ENCODE peak calls at places on chromosomes 12 and 14, in ten cellular contexts. M is prostate gland; U is CD8-positive, alpha-beta memory T cell; Z is body of pancreas; K is heart right ventricle; T is IMR-90; V is fibroblast of lung; Y is Caco-2; P is WERI-Rb-1; A is Panc1. S is an unnamed sample. For H3K36me3, the result is how much of the 10 kb centered on the place peaks cover.

GRCh38 chr12:108826807-108827721 is 30.3 kb downstream of the SSH1 start:
- DNase-seq in Y (no peak), K (no peak), A (no peak), Z (no peak), U (no peak), T (peak), V (peak), P (peak), M (no peak), S (peak)

GRCh38 chr14:104424406-104425072 is 155.0 kb upstream of the C14orf180 start:
- DNase-seq in V (no peak), P (no peak), T (no peak), Z (no peak), U (no peak), K (peak), Y (no peak), A (no peak), M (no peak), S (no peak)

GRCh38 chr12:31651893-31652521 is 7.5 kb upstream of the ETFBKMT start:
- DNase-seq in P (peak), Y (no peak), V (no peak), Z (no peak), M (no peak), U (no peak), K (no peak), A (no peak), T (no peak), S (no peak)

GRCh38 chr12:85277900-85278597 is 2.0 kb upstream of the ALX1 start:
- DNase-seq in Z (peak), T (no peak), U (no peak), Y (no peak), M (no peak), P (no peak), A (no peak), V (peak), K (no peak), S (peak)

GRCh38 chr12:6374028-6374780 is 1.2 kb downstream of the SCNN1A start:
- DNase-seq in K (no peak), A (no peak), V (no peak), U (no peak), P (no peak), Y (peak), Z (no peak), M (no peak), T (no peak), S (peak)

GRCh38 chr12:81294325-81295190 is 216.7 kb downstream of the ACSS3 start:
- DNase-seq in T (no peak), A (no peak), V (peak), U (no peak), Y (no peak), K (no peak), P (no peak), M (no peak), Z (no peak), S (no peak)

GRCh38 chr12:40054554-40055226 is 51.2 kb downstream of the SLC2A13 start:
- DNase-seq in P (no peak), A (no peak), U (no peak), Y (no peak), K (no peak), V (peak), M (no peak), Z (no peak), T (peak), S (no peak)

GRCh38 chr14:99735189-99736135 is 51.4 kb downstream of the CYP46A1 start:
- DNase-seq in Y (peak), P (peak), U (no peak), M (no peak), V (no peak), K (no peak), T (no peak), Z (peak), A (no peak), S (peak)

GRCh38 chr14:23492618-23493272 is 23.2 kb downstream of the NGDN start:
- DNase-seq in A (no peak), M (no peak), Y (no peak), T (peak), U (no peak), Z (no peak), V (no peak), P (no peak), K (no peak), S (no peak)

GRCh38 chr12:2677142-2677880 is 117.5 kb upstream of the FKBP4 start:
- DNase-seq in U (no peak), P (no peak), A (no peak), T (no peak), K (no peak), V (no peak), M (no peak), Z (no peak), Y (peak), S (no peak)

GRCh38 chr12:105072888-105073488 is 11.3 kb downstream of the ALDH1L2 start:
- DNase-seq in Y (no peak), Z (no peak), M (no peak), V (no peak), K (no peak), P (no peak), A (no peak), T (no peak), U (no peak), S (no peak)

GRCh38 chr12:19129486-19130223 is at the start of gene PLEKHA5:
- DNase-seq in M (peak), K (peak), A (no peak), Y (peak), T (peak), U (peak), V (peak), P (peak), Z (peak), S (peak)

GRCh38 chr14:99263564-99264330 is 8.2 kb downstream of the BCL11B start:
- DNase-seq in Y (no peak), A (no peak), P (no peak), K (no peak), M (no peak), U (no peak), V (no peak), T (no peak), Z (no peak), S (no peak)

GRCh38 chr12:209246-209645 is 4.7 kb downstream of the SLC6A12 start:
- DNase-seq in U (no peak), Z (no peak), A (no peak), P (no peak), Y (no peak), K (no peak), T (no peak), V (no peak), M (no peak), S (no peak)

GRCh38 chr14:89654998-89655397 is 238.0 kb upstream of the FOXN3 start:
- DNase-seq in Y (no peak), A (no peak), T (no peak), M (no peak), P (no peak), U (no peak), V (peak), Z (no peak), K (no peak), S (no peak)

GRCh38 chr12:122327014-122327413 is 60.7 kb upstream of the VPS33A start:
- DNase-seq in A (no peak), M (no peak), U (no peak), P (no peak), K (no peak), Y (no peak), V (no peak), Z (no peak), T (no peak), S (no peak)

GRCh38 chr12:122322501-122322900 is 56.2 kb upstream of the VPS33A start:
- DNase-seq in P (no peak), A (no peak), K (no peak), U (no peak), Y (no peak), Z (no peak), T (peak), V (peak), M (no peak), S (no peak)

GRCh38 chr12:122326597-122326996 is 60.3 kb upstream of the VPS33A start:
- DNase-seq in A (no peak), V (peak), K (no peak), Z (no peak), T (no peak), P (no peak), M (no peak), Y (no peak), U (no peak), S (no peak)

GRCh38 chr12:122323311-122324019 is 57.2 kb upstream of the VPS33A start:
- DNase-seq in M (no peak), T (no peak), P (no peak), U (no peak), A (no peak), K (no peak), V (no peak), Z (no peak), Y (no peak), S (no peak)

DNA sequence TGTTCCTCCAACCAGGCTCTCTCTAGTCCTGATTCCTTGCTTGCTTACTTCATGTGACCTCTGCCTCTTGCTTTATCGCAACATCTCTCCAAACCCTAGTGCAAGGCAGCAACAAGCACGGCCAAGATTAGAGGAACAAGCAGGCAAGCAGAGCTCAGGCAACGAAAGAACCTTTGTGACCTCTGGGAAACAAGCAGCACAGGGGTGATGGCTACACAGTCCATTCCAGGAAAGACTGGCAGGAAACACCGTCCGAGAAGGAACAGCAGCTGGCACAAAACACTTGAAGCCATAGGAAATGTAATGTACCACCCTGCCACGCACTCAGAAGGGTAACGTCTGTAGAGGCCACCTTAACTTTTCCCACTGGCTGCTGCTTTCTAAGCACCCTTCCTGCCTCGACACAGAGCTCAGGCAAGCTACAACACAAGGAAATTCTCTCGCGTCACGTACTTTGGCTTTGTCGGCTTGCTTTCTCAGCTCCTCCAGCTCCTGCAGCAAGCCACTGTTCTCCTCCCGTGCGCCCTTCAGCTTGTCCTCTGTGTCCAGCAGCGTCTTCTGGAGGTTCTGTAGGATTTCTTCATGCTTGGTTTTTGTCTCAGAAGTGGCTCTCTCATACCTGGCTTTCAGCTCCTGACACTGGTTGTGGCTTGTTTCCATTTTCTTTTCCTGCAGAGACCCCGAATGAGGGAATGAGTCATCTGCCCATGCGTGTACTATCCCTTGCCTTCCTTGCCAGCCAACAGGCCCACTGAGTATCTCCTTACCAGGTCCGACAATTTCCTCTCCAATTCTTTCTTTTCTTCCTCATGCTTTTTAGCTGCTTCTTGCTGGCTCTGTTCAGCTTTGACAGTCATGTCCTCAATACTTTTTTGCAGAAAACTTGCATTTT is 61.4 kb upstream of the VPS33A start:
- DNase-seq in Y (no peak), V (no peak), U (no peak), Z (no peak), T (no peak), A (no peak), M (no peak), K (no peak), P (no peak), S (no peak)
- H3K36me3 ChIP-seq in Y (under half), V (under half), U (under half), Z (under half), T (under half), A (under half), M (under half), K (half or more), P (under half), S (half or more)

DNA sequence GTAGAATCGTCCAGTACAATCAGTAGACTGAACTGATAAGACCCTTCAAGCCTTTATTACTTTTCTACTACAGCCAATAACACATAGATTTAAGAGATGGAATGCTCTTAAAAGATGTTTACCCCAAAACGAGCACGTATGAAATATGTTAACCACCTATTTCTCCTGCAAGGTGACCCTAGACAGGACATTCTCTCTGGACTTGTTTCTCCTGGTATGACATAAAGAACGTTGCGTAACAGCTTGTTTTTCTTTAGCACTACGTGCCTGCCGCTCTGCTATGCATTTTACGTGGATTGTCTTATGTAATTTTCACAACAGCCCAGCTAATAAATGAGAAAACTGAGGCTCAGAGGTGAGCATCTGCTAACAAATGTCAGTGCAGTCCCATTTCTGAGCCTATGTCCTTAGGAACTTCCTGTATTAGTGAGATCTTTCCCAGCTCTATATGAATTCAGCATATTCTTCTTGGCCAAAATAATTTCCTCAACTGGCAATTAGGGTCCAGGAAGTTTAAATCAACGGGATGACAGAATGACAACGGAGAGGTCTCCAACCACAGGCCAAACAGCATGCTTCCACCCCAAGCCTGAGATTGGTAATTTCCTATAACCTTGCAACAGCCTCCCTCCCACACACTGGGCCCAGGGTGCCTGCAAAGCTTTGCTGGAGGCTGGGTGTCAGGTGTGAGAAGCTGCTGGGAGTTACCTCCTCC is 3.7 kb downstream of the NFKBIA start:
- DNase-seq in A (no peak), T (no peak), K (no peak), P (no peak), V (no peak), Y (no peak), M (no peak), Z (no peak), U (peak), S (no peak)
- H3K4me3 ChIP-seq in A (peak), T (no peak), K (peak), P (no peak), V (peak), Y (no peak), M (peak), Z (no peak), U (peak), S (peak)

DNA sequence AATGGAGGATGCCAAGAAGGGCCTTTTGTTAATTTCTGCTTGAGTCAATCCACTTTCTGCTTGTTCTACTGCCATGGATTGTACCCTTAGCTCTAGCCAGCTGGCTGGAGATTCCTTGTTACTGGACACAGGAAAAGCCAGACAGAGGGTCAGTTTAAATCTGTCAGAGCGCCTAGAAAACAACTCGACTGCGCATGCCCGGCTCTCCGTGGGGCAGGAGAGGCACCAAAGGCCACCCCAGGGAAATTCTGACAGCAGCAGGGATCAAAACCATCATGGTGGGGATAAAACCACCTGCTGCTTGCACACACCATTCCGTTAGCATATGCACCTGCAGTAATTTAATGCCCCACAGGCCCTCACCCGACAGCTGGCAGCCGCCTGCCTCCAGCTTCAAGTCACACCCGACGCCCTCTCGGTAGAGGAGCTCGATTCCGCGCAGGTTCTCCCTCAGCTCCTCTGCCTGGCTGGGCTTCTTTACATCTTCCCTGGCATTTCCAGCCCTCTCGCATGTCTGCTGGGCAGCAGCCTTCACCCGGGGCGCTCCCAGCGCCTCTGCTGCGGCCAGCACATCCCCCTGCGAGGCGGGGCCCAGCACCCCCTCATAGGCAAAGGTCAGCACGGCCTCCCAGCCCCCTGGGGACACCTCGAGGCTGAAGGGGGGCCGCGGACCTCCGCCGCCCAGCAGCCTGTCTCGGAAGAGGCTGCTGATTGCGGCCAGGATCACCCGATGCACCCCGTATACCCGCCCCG is 1.1 kb downstream of the KLHL33 start:
- DNase-seq in T (no peak), Y (no peak), Z (no peak), V (peak), A (no peak), M (no peak), P (no peak), U (no peak), K (peak), S (no peak)
- H3K36me3 ChIP-seq in T (under half), Y (under half), Z (under half), V (under half), A (under half), M (under half), P (under half), U (under half), K (under half), S (under half)

GRCh38 chr12:91177380-91177779 is 5.2 kb downstream of the DCN start:
- DNase-seq in U (no peak), V (peak), Z (no peak), Y (no peak), K (no peak), P (no peak), M (no peak), A (no peak), T (peak), S (no peak)

GRCh38 chr12:91178801-91179200 is 3.8 kb downstream of the DCN start:
- DNase-seq in V (peak), Z (no peak), T (no peak), K (no peak), Y (no peak), A (no peak), P (no peak), U (no peak), M (no peak), S (no peak)

GRCh38 chr12:91179315-91179714 is 3.3 kb downstream of the DCN start:
- DNase-seq in K (no peak), U (no peak), V (no peak), M (no peak), Y (no peak), A (no peak), T (peak), Z (no peak), P (no peak), S (no peak)

GRCh38 chr12:91180162-91180561 is 2.5 kb downstream of the DCN start:
- DNase-seq in K (no peak), Z (no peak), M (no peak), A (no peak), P (no peak), Y (no peak), V (no peak), U (no peak), T (no peak), S (no peak)

GRCh38 chr12:91178139-91178561 is 4.5 kb downstream of the DCN start:
- DNase-seq in K (no peak), V (peak), Z (no peak), A (peak), T (peak), U (no peak), M (no peak), Y (no peak), P (no peak), S (no peak)
- H3K4me3 ChIP-seq in K (peak), V (peak), Z (no peak), A (peak), T (peak), U (no peak), M (peak), Y (no peak), P (no peak), S (peak)

GRCh38 chr12:49804821-49805220 is 23.4 kb downstream of the NCKAP5L start:
- DNase-seq in P (no peak), V (no peak), Y (no peak), K (no peak), U (no peak), M (no peak), A (no peak), T (no peak), Z (no peak), S (no peak)

GRCh38 chr12:49805409-49805808 is 22.8 kb downstream of the NCKAP5L start:
- DNase-seq in T (no peak), Z (no peak), V (no peak), A (no peak), P (no peak), M (no peak), U (no peak), K (no peak), Y (no peak), S (no peak)

GRCh38 chr12:49806321-49806813 is 21.8 kb downstream of the NCKAP5L start:
- DNase-seq in U (no peak), K (no peak), M (no peak), P (no peak), Z (no peak), Y (no peak), A (no peak), V (no peak), T (no peak), S (no peak)

GRCh38 chr12:49801141-49802063 is 26.8 kb downstream of the NCKAP5L start:
- DNase-seq in Y (no peak), M (no peak), T (no peak), P (no peak), Z (no peak), A (no peak), K (no peak), V (no peak), U (no peak), S (no peak)

GRCh38 chr12:49803693-49804450 is 24.3 kb downstream of the NCKAP5L start:
- DNase-seq in M (no peak), P (no peak), Y (no peak), U (no peak), A (no peak), K (no peak), T (no peak), Z (no peak), V (no peak), S (no peak)
- H3K36me3 ChIP-seq in M (under half), P (under half), Y (under half), U (under half), A (under half), K (under half), T (half or more), Z (under half), V (under half), S (half or more)

DNA sequence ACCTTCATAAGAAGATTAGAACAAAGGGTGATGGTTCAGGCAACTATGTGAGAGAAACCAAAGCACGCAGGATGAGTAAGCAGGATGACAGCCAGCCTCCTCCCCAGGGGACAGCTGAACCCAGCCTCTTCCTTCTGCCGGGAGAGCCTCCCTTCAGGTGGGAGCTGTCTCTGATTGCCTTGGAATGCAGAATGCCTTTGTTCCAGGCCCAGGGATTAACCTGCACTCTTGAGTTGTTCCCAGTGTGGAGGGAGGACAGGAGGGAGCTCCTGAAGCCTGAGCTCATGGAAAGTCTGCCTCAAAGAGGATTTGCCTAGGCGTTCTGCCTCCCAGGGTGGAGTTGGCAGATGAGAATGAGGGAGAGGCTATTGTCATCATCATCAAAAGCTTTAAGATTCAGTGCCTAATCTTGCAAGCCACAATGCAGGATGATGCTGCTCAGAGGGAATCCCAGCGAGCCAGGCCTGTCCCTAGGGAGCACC is 3.6 kb upstream of the KRT6A start:
- DNase-seq in Z (no peak), V (peak), P (no peak), K (no peak), A (no peak), Y (peak), U (no peak), M (no peak), T (peak), S (no peak)
- H3K4me3 ChIP-seq in Z (no peak), V (no peak), P (no peak), K (no peak), A (no peak), Y (no peak), U (no peak), M (no peak), T (no peak), S (no peak)

GRCh38 chr12:116495260-116495659 is 63.9 kb upstream of the MAP1LC3B2 start:
- DNase-seq in A (no peak), Y (peak), K (no peak), T (peak), M (peak), U (no peak), V (peak), P (no peak), Z (no peak), S (no peak)
- H3K36me3 ChIP-seq in A (under half), Y (under half), K (under half), T (under half), M (under half), U (under half), V (under half), P (under half), Z (under half), S (under half)